ENCODE peak calls at places on chromosomes 6 and 20, in nine cellular contexts. One of them, this sample, is unnamed.

GRCh38 chr6:147161974-147162495 is 42.2 kb upstream of the STXBP5 start:
- DNase-seq in cardiac fibroblast: peak
- DNase-seq in stimulated activated CD4-positive, alpha-beta T cell treated with anti-CD3 and anti-CD28 coated beads, Interleukin-15, amount 100 ng/mL, for 1 hour: no peak
- DNase-seq in progenitor cell of endocrine pancreas: no peak
- DNase-seq in HTR-8/SVneo: peak
- DNase-seq in right cardiac atrium: no peak
- DNase-seq in AG10803: peak
- DNase-seq in osteocyte: no peak
- DNase-seq in KG1: no peak
- DNase-seq in this sample: no peak

GRCh38 chr6:26592649-26593048 is 4.1 kb upstream of the ABT1 start:
- DNase-seq in cardiac fibroblast: no peak
- DNase-seq in stimulated activated CD4-positive, alpha-beta T cell treated with anti-CD3 and anti-CD28 coated beads, Interleukin-15, amount 100 ng/mL, for 1 hour: no peak
- DNase-seq in progenitor cell of endocrine pancreas: no peak
- DNase-seq in HTR-8/SVneo: no peak
- DNase-seq in right cardiac atrium: no peak
- DNase-seq in AG10803: peak
- DNase-seq in osteocyte: no peak
- DNase-seq in KG1: no peak
- DNase-seq in this sample: no peak

GRCh38 chr6:157649311-157650260 is 173.5 kb upstream of the SNX9 start:
- DNase-seq in cardiac fibroblast: no peak
- DNase-seq in stimulated activated CD4-positive, alpha-beta T cell treated with anti-CD3 and anti-CD28 coated beads, Interleukin-15, amount 100 ng/mL, for 1 hour: no peak
- DNase-seq in progenitor cell of endocrine pancreas: no peak
- DNase-seq in HTR-8/SVneo: no peak
- DNase-seq in right cardiac atrium: peak
- DNase-seq in AG10803: no peak
- DNase-seq in osteocyte: no peak
- DNase-seq in KG1: no peak
- DNase-seq in this sample: no peak

GRCh38 chr20:11796041-11796440 is 121.7 kb upstream of the BTBD3 start:
- DNase-seq in cardiac fibroblast: no peak
- DNase-seq in stimulated activated CD4-positive, alpha-beta T cell treated with anti-CD3 and anti-CD28 coated beads, Interleukin-15, amount 100 ng/mL, for 1 hour: no peak
- DNase-seq in progenitor cell of endocrine pancreas: no peak
- DNase-seq in HTR-8/SVneo: peak
- DNase-seq in right cardiac atrium: no peak
- DNase-seq in AG10803: peak
- DNase-seq in osteocyte: no peak
- DNase-seq in KG1: peak
- DNase-seq in this sample: no peak

GRCh38 chr6:128117916-128118315 is 217.1 kb upstream of the THEMIS start:
- DNase-seq in cardiac fibroblast: peak
- DNase-seq in stimulated activated CD4-positive, alpha-beta T cell treated with anti-CD3 and anti-CD28 coated beads, Interleukin-15, amount 100 ng/mL, for 1 hour: no peak
- DNase-seq in progenitor cell of endocrine pancreas: no peak
- DNase-seq in HTR-8/SVneo: no peak
- DNase-seq in right cardiac atrium: no peak
- DNase-seq in AG10803: peak
- DNase-seq in osteocyte: no peak
- DNase-seq in KG1: no peak
- DNase-seq in this sample: no peak

GRCh38 chr20:1331101-1331500 is 2.2 kb upstream of the SDCBP2 start:
- DNase-seq in cardiac fibroblast: no peak
- DNase-seq in stimulated activated CD4-positive, alpha-beta T cell treated with anti-CD3 and anti-CD28 coated beads, Interleukin-15, amount 100 ng/mL, for 1 hour: no peak
- DNase-seq in progenitor cell of endocrine pancreas: no peak
- DNase-seq in HTR-8/SVneo: no peak
- DNase-seq in right cardiac atrium: no peak
- DNase-seq in AG10803: no peak
- DNase-seq in osteocyte: peak
- DNase-seq in KG1: no peak
- DNase-seq in this sample: peak

GRCh38 chr20:64035933-64036345 is at the start of gene C20orf204:
- DNase-seq in cardiac fibroblast: no peak
- DNase-seq in stimulated activated CD4-positive, alpha-beta T cell treated with anti-CD3 and anti-CD28 coated beads, Interleukin-15, amount 100 ng/mL, for 1 hour: no peak
- DNase-seq in progenitor cell of endocrine pancreas: no peak
- DNase-seq in HTR-8/SVneo: no peak
- DNase-seq in right cardiac atrium: no peak
- DNase-seq in AG10803: no peak
- DNase-seq in osteocyte: no peak
- DNase-seq in KG1: no peak
- DNase-seq in this sample: no peak

GRCh38 chr6:51932956-51933355 is 154.5 kb downstream of the PKHD1 start:
- DNase-seq in cardiac fibroblast: no peak
- DNase-seq in stimulated activated CD4-positive, alpha-beta T cell treated with anti-CD3 and anti-CD28 coated beads, Interleukin-15, amount 100 ng/mL, for 1 hour: no peak
- DNase-seq in progenitor cell of endocrine pancreas: no peak
- DNase-seq in HTR-8/SVneo: no peak
- DNase-seq in right cardiac atrium: no peak
- DNase-seq in AG10803: no peak
- DNase-seq in osteocyte: no peak
- DNase-seq in KG1: no peak
- DNase-seq in this sample: no peak

GRCh38 chr6:122580731-122581130 is 29.5 kb upstream of the PKIB start:
- DNase-seq in cardiac fibroblast: no peak
- DNase-seq in stimulated activated CD4-positive, alpha-beta T cell treated with anti-CD3 and anti-CD28 coated beads, Interleukin-15, amount 100 ng/mL, for 1 hour: no peak
- DNase-seq in progenitor cell of endocrine pancreas: no peak
- DNase-seq in HTR-8/SVneo: no peak
- DNase-seq in right cardiac atrium: no peak
- DNase-seq in AG10803: no peak
- DNase-seq in osteocyte: no peak
- DNase-seq in KG1: no peak
- DNase-seq in this sample: no peak

GRCh38 chr20:52937701-52938100 is 34.5 kb upstream of the TSHZ2 start:
- DNase-seq in cardiac fibroblast: no peak
- DNase-seq in stimulated activated CD4-positive, alpha-beta T cell treated with anti-CD3 and anti-CD28 coated beads, Interleukin-15, amount 100 ng/mL, for 1 hour: no peak
- DNase-seq in progenitor cell of endocrine pancreas: no peak
- DNase-seq in HTR-8/SVneo: no peak
- DNase-seq in right cardiac atrium: no peak
- DNase-seq in AG10803: peak
- DNase-seq in osteocyte: no peak
- DNase-seq in KG1: no peak
- DNase-seq in this sample: no peak

GRCh38 chr6:90285611-90286381 is 10.8 kb downstream of the BACH2 start:
- DNase-seq in cardiac fibroblast: peak
- DNase-seq in stimulated activated CD4-positive, alpha-beta T cell treated with anti-CD3 and anti-CD28 coated beads, Interleukin-15, amount 100 ng/mL, for 1 hour: no peak
- DNase-seq in progenitor cell of endocrine pancreas: no peak
- DNase-seq in HTR-8/SVneo: peak
- DNase-seq in right cardiac atrium: peak
- DNase-seq in AG10803: peak
- DNase-seq in osteocyte: peak
- DNase-seq in KG1: peak
- DNase-seq in this sample: peak

GRCh38 chr20:57051096-57051495 is 215.3 kb downstream of the BMP7 start:
- DNase-seq in cardiac fibroblast: no peak
- DNase-seq in stimulated activated CD4-positive, alpha-beta T cell treated with anti-CD3 and anti-CD28 coated beads, Interleukin-15, amount 100 ng/mL, for 1 hour: no peak
- DNase-seq in progenitor cell of endocrine pancreas: no peak
- DNase-seq in HTR-8/SVneo: no peak
- DNase-seq in right cardiac atrium: no peak
- DNase-seq in AG10803: no peak
- DNase-seq in osteocyte: no peak
- DNase-seq in KG1: no peak
- DNase-seq in this sample: no peak

GRCh38 chr6:130132286-130132701 is 90.5 kb downstream of the SAMD3 start:
- DNase-seq in cardiac fibroblast: no peak
- DNase-seq in stimulated activated CD4-positive, alpha-beta T cell treated with anti-CD3 and anti-CD28 coated beads, Interleukin-15, amount 100 ng/mL, for 1 hour: peak
- DNase-seq in progenitor cell of endocrine pancreas: no peak
- DNase-seq in HTR-8/SVneo: no peak
- DNase-seq in right cardiac atrium: no peak
- DNase-seq in AG10803: no peak
- DNase-seq in osteocyte: no peak
- DNase-seq in KG1: no peak
- DNase-seq in this sample: no peak

GRCh38 chr6:170142559-170142958 is 148.3 kb downstream of the DLL1 start:
- DNase-seq in cardiac fibroblast: no peak
- DNase-seq in stimulated activated CD4-positive, alpha-beta T cell treated with anti-CD3 and anti-CD28 coated beads, Interleukin-15, amount 100 ng/mL, for 1 hour: no peak
- DNase-seq in progenitor cell of endocrine pancreas: no peak
- DNase-seq in HTR-8/SVneo: no peak
- DNase-seq in right cardiac atrium: no peak
- DNase-seq in AG10803: no peak
- DNase-seq in osteocyte: peak
- DNase-seq in KG1: no peak
- DNase-seq in this sample: peak

GRCh38 chr6:161682982-161683381 is 409.1 kb upstream of the AGPAT4 start:
- DNase-seq in cardiac fibroblast: no peak
- DNase-seq in stimulated activated CD4-positive, alpha-beta T cell treated with anti-CD3 and anti-CD28 coated beads, Interleukin-15, amount 100 ng/mL, for 1 hour: no peak
- DNase-seq in progenitor cell of endocrine pancreas: no peak
- DNase-seq in HTR-8/SVneo: no peak
- DNase-seq in right cardiac atrium: no peak
- DNase-seq in AG10803: no peak
- DNase-seq in osteocyte: no peak
- DNase-seq in KG1: no peak
- DNase-seq in this sample: no peak

GRCh38 chr6:39938773-39939381 is 4.6 kb upstream of the MOCS1 start:
- DNase-seq in cardiac fibroblast: no peak
- DNase-seq in stimulated activated CD4-positive, alpha-beta T cell treated with anti-CD3 and anti-CD28 coated beads, Interleukin-15, amount 100 ng/mL, for 1 hour: no peak
- DNase-seq in progenitor cell of endocrine pancreas: no peak
- DNase-seq in HTR-8/SVneo: no peak
- DNase-seq in right cardiac atrium: no peak
- DNase-seq in AG10803: no peak
- DNase-seq in osteocyte: no peak
- DNase-seq in KG1: no peak
- DNase-seq in this sample: no peak

GRCh38 chr6:6758915-6759654 is 170.6 kb downstream of the LY86 start:
- DNase-seq in cardiac fibroblast: peak
- DNase-seq in stimulated activated CD4-positive, alpha-beta T cell treated with anti-CD3 and anti-CD28 coated beads, Interleukin-15, amount 100 ng/mL, for 1 hour: no peak
- DNase-seq in progenitor cell of endocrine pancreas: peak
- DNase-seq in HTR-8/SVneo: peak
- DNase-seq in right cardiac atrium: no peak
- DNase-seq in AG10803: peak
- DNase-seq in osteocyte: no peak
- DNase-seq in KG1: peak
- DNase-seq in this sample: no peak

GRCh38 chr6:20302168-20302567 is 89.9 kb upstream of the MBOAT1 start:
- DNase-seq in cardiac fibroblast: no peak
- DNase-seq in stimulated activated CD4-positive, alpha-beta T cell treated with anti-CD3 and anti-CD28 coated beads, Interleukin-15, amount 100 ng/mL, for 1 hour: no peak
- DNase-seq in progenitor cell of endocrine pancreas: no peak
- DNase-seq in HTR-8/SVneo: no peak
- DNase-seq in right cardiac atrium: no peak
- DNase-seq in AG10803: no peak
- DNase-seq in osteocyte: no peak
- DNase-seq in KG1: no peak
- DNase-seq in this sample: no peak

GRCh38 chr20:17794400-17794799 is 94.6 kb downstream of the BANF2 start:
- DNase-seq in cardiac fibroblast: no peak
- DNase-seq in stimulated activated CD4-positive, alpha-beta T cell treated with anti-CD3 and anti-CD28 coated beads, Interleukin-15, amount 100 ng/mL, for 1 hour: no peak
- DNase-seq in progenitor cell of endocrine pancreas: no peak
- DNase-seq in HTR-8/SVneo: no peak
- DNase-seq in right cardiac atrium: no peak
- DNase-seq in AG10803: no peak
- DNase-seq in osteocyte: no peak
- DNase-seq in KG1: no peak
- DNase-seq in this sample: no peak